ENCODE peak calls at places on chromosomes 11 and 22, in seven cellular contexts. P, Y, U, C, D, B and L are unnamed samples.
A peak's percentile ranks its signal among the peaks of the same experiment; 100 is the strongest.

GRCh38 chr11:32006799-32007388 is 84.0 kb upstream of the RCN1 start:
- DNase-seq in P (peak; percentile 35), Y (peak; percentile 42), C (no peak), B (peak; percentile 11), U (peak; percentile 44), D (peak; percentile 13), L (peak; percentile 48)

GRCh38 chr11:74730601-74731260 is 495 bp downstream of the CHRDL2 start:
- DNase-seq in C (peak; percentile 62), D (no peak), Y (peak; percentile 40), P (no peak), B (no peak), U (no peak), L (no peak)

GRCh38 chr11:20754957-20755356 is 85.6 kb downstream of the NELL1 start:
- DNase-seq in D (peak; percentile 2), Y (peak; percentile 17), B (no peak), U (peak; percentile 13), C (peak; percentile 56), P (no peak), L (peak; percentile 26)

GRCh38 chr11:134659882-134660281 is 247.8 kb upstream of the B3GAT1 start:
- DNase-seq in B (no peak), Y (no peak), D (no peak), P (no peak), U (no peak), C (peak; percentile 11), L (no peak)

GRCh38 chr11:122108192-122108799 is 7.7 kb downstream of the BLID start:
- DNase-seq in P (peak; percentile 57), Y (no peak), C (peak; percentile 77), B (no peak), U (peak; percentile 36), D (peak; percentile 29), L (no peak)

GRCh38 chr11:47412152-47412746 is 3.9 kb downstream of the SLC39A13 start:
- DNase-seq in Y (peak; percentile 87), U (peak; percentile 55), C (peak; percentile 90), D (no peak), P (peak; percentile 21), B (no peak), L (peak; percentile 70)

GRCh38 chr11:122197055-122197987 is 81.3 kb upstream of the BLID start:
- DNase-seq in P (peak; percentile 99), Y (no peak), U (no peak), D (peak; percentile 57), B (no peak), C (no peak), L (no peak)

GRCh38 chr22:42691440-42691839 is 29.2 kb downstream of the A4GALT start:
- DNase-seq in Y (no peak), B (no peak), P (no peak), C (no peak), U (no peak), D (no peak), L (no peak)

GRCh38 chr11:69437876-69438205 is 43.6 kb upstream of the LINC01488 start:
- DNase-seq in B (no peak), Y (no peak), C (no peak), U (no peak), D (no peak), P (no peak), L (no peak)

GRCh38 chr22:29062286-29062949 is 787 bp upstream of the C22orf31 start:
- DNase-seq in B (no peak), Y (no peak), C (no peak), U (no peak), D (peak; percentile 73), P (no peak), L (no peak)

GRCh38 chr11:47553417-47553746 is 450 bp upstream of the CELF1 start:
- DNase-seq in Y (no peak), D (no peak), P (no peak), U (no peak), B (no peak), C (no peak), L (no peak)

GRCh38 chr22:37904572-37905533 is 1.2 kb upstream of the MICALL1 start:
- DNase-seq in P (peak; percentile 87), B (no peak), U (peak; percentile 57), Y (peak; percentile 58), C (peak; percentile 67), D (peak; percentile 58), L (no peak)

GRCh38 chr11:11403763-11404725 is 51.0 kb upstream of the CSNK2A3 start:
- DNase-seq in B (no peak), U (no peak), P (no peak), C (no peak), D (no peak), Y (no peak), L (no peak)

GRCh38 chr11:69333149-69333710 is 39.3 kb downstream of the MYEOV start:
- DNase-seq in D (no peak), C (no peak), P (no peak), U (no peak), Y (no peak), B (no peak), L (no peak)

GRCh38 chr11:2169001-2169370 is 2.6 kb downstream of the TH start:
- DNase-seq in P (no peak), Y (peak; percentile 85), D (no peak), B (no peak), U (peak; percentile 33), C (no peak), L (no peak)

GRCh38 chr11:2167141-2168045 is 4.2 kb downstream of the TH start:
- DNase-seq in C (no peak), D (no peak), B (no peak), P (no peak), Y (no peak), U (no peak), L (no peak)

GRCh38 chr11:2171531-2171930 is at the start of gene TH:
- DNase-seq in U (no peak), Y (no peak), B (no peak), C (no peak), D (no peak), P (no peak), L (no peak)

GRCh38 chr11:2168286-2169000 is 3.2 kb downstream of the TH start:
- DNase-seq in C (no peak), B (no peak), Y (peak; percentile 81), P (no peak), D (no peak), U (no peak), L (peak; percentile 29)

GRCh38 chr11:2169626-2170570 is 1.7 kb downstream of the TH start:
- DNase-seq in P (no peak), C (no peak), B (no peak), D (no peak), Y (peak; percentile 66), U (no peak), L (no peak)
- TF ChIP-seq JUND in P (no peak), C (no peak), B (no peak), D (no peak), Y (no peak), U (no peak), L (no peak)

DNA sequence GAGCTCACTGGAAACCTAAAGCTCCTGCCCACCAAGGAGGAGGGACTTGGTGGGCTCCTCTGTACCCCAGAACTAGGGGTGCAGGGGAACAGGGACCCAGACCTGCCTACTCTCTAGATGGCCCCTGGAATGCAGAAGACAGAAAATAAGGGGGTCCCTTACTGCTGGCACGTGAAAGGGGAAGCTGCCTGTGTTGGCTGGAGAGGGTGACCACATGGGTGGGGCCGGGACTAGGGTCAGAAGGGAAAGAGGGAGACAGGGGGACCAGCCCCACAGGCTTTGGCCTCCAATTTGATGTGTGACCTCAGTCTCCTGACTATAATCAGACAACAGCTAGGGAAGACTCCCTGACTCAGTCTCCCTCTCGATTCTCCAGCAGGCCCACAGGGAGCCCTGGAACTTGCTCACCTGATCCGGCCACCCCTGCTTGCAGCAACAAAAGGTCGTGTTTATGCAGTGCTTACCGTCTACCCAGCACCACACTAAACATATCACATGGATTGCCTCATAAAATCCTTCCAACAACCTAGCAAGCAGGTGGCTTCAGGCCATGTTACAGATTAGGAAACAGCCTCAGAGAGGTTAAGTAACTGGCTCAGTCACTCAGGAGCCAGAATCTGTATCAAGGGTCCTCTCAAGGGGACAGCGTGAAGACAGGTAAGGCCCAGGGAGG is 10.2 kb downstream of the ARAP1 start:
- DNase-seq in P (no peak), D (no peak), U (peak; percentile 38), B (no peak), Y (no peak), C (no peak), L (no peak)
- TF ChIP-seq JUND in P (no peak), D (no peak), U (no peak), B (no peak), Y (no peak), C (no peak), L (no peak)

DNA sequence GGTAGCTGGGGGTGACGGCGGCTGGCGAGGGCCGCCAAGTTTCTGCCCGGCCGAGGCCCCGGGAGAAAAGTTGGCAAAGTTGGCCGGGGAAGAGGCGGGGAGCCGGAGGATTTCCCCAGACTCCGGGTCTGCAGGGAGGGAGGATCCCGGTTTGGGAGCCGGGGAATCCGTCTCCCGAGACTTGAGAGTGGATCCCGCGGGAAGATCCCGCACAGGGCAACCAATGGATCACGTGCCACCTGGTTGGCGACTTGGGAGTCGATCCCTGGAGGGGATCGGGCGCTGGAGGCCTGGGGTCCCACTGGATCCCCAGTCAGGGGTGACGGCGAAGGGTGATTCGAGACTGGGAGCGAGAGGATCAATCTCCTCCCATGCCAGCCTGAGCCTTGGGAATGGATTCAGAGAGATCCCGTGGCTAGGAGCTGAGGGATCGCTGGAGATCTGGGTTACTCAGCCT is 349 bp downstream of the KIAA1671 start:
- DNase-seq in Y (peak; percentile 84), U (no peak), B (no peak), P (peak; percentile 31), C (peak; percentile 79), D (peak; percentile 72), L (peak; percentile 79)
- TF ChIP-seq JUND in Y (no peak), U (no peak), B (no peak), P (no peak), C (no peak), D (no peak), L (no peak)

DNA sequence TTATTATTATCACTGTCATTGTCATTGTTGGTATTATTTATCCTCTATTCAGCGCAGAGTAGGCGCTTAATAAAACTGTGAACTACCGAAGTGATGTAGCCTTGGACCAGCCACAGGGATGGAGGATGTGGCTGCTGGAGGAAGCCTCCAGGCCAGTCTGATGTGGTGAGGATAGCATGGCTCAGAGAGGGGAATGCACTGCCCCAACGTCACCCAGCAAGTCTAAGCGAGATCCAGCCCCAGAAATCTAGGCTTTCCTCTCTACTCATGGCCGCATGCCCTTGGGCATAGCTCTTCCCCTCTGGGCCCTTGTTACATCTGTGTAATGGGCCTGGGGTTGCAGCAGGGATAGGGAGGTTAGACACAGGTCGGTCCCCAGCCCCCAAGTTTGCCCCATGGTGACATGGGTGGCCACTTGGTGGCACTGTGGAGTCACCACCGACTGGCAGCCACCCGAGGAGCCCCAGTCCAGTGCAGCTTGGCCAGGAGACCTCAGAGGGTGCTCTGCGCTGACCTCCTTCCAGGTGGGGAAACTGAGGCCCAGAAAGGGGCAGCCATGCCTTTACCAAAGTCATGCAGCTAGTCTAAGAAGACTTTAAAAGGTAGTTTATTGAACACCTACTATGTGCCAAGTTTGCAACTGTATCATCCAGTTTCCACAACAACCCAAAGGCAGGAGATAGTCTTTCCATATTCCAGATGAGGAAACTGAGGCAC is 395.7 kb downstream of the MN1 start:
- DNase-seq in Y (peak; percentile 82), P (peak; percentile 18), U (peak; percentile 70), D (peak; percentile 16), C (peak; percentile 89), B (no peak), L (peak; percentile 28)
- TF ChIP-seq JUND in Y (no peak), P (no peak), U (no peak), D (no peak), C (no peak), B (no peak), L (no peak)